ENCODE peak calls at places on chromosomes 1 and 21, in nine cellular contexts. B is IMR-90, Z is Panc1, D is endothelial cell of umbilical vein, N is upper lobe of left lung, X is WERI-Rb-1, K is lower lobe of right lung, I is heart left ventricle, P is HCT116. G is an unnamed sample.

GRCh38 chr1:161139765-161140164 is 7.3 kb upstream of the DEDD start:
- DNase-seq in B (peak), Z (no peak), D (peak), N (no peak), X (peak), K (no peak), I (no peak), P (no peak), G (peak)

GRCh38 chr1:43221256-43221778 is 48.5 kb upstream of the TMEM125 start:
- DNase-seq in B (no peak), Z (no peak), D (no peak), N (no peak), X (no peak), K (no peak), I (no peak), P (no peak), G (no peak)

GRCh38 chr1:156870734-156871133 is 10.1 kb downstream of the NTRK1 start:
- DNase-seq in B (peak), Z (peak), D (no peak), N (no peak), X (no peak), K (no peak), I (no peak), P (no peak), G (peak)

GRCh38 chr1:206704239-206704638 is 19.5 kb downstream of the MAPKAPK2 start:
- DNase-seq in B (no peak), Z (no peak), D (no peak), N (no peak), X (no peak), K (no peak), I (no peak), P (no peak), G (no peak)

GRCh38 chr1:150808134-150808533 is at the start of gene CTSK:
- DNase-seq in B (no peak), Z (no peak), D (no peak), N (no peak), X (no peak), K (no peak), I (no peak), P (no peak), G (no peak)

GRCh38 chr1:10890391-10891073 is 94.1 kb upstream of the CASZ1 start:
- DNase-seq in B (no peak), Z (no peak), D (no peak), N (no peak), X (no peak), K (no peak), I (no peak), P (no peak), G (no peak)

GRCh38 chr1:78715181-78715661 is 65.6 kb downstream of the IFI44 start:
- DNase-seq in B (peak), Z (no peak), D (no peak), N (no peak), X (no peak), K (no peak), I (no peak), P (no peak), G (peak)

GRCh38 chr1:206035027-206035426 is 11.3 kb upstream of the CTSE start:
- DNase-seq in B (no peak), Z (no peak), D (no peak), N (no peak), X (no peak), K (no peak), I (no peak), P (no peak), G (no peak)

GRCh38 chr1:12555411-12556367 is 62.3 kb downstream of the DHRS3 start:
- DNase-seq in B (no peak), Z (no peak), D (no peak), N (no peak), X (no peak), K (peak), I (no peak), P (no peak), G (no peak)

GRCh38 chr21:45255381-45256020 is 32.2 kb downstream of the POFUT2 start:
- DNase-seq in B (no peak), Z (no peak), D (no peak), N (no peak), X (no peak), K (no peak), I (no peak), P (peak), G (no peak)

GRCh38 chr1:115283249-115283648 is 54.8 kb downstream of the NGF start:
- DNase-seq in B (no peak), Z (no peak), D (no peak), N (no peak), X (no peak), K (no peak), I (peak), P (no peak), G (no peak)

GRCh38 chr1:239386453-239387303 is at the start of gene CHRM3:
- DNase-seq in B (no peak), Z (peak), D (no peak), N (peak), X (peak), K (peak), I (no peak), P (no peak), G (peak)

GRCh38 chr21:46182548-46183336 is 1.5 kb downstream of the SPATC1L start:
- DNase-seq in B (no peak), Z (no peak), D (no peak), N (no peak), X (no peak), K (no peak), I (peak), P (no peak), G (no peak)

GRCh38 chr1:40855513-40855912 is 6.7 kb downstream of the CITED4 start:
- DNase-seq in B (no peak), Z (no peak), D (no peak), N (no peak), X (peak), K (no peak), I (no peak), P (no peak), G (no peak)

GRCh38 chr1:156082111-156083091 is at the start of gene MEX3A:
- DNase-seq in B (peak), Z (no peak), D (peak), N (peak), X (peak), K (peak), I (peak), P (no peak), G (peak)

GRCh38 chr1:102182603-102183260 is 186.0 kb upstream of the OLFM3 start:
- DNase-seq in B (no peak), Z (no peak), D (no peak), N (no peak), X (no peak), K (no peak), I (no peak), P (no peak), G (no peak)

GRCh38 chr1:10424034-10424433 is 6.2 kb upstream of the CENPS start:
- DNase-seq in B (peak), Z (no peak), D (no peak), N (no peak), X (no peak), K (no peak), I (peak), P (no peak), G (peak)

GRCh38 chr1:239616686-239617085 is 230.3 kb downstream of the CHRM3 start:
- DNase-seq in B (no peak), Z (no peak), D (no peak), N (no peak), X (no peak), K (no peak), I (no peak), P (no peak), G (no peak)

GRCh38 chr1:116663821-116664220 is 3.7 kb downstream of the IGSF3 start:
- DNase-seq in B (no peak), Z (no peak), D (no peak), N (no peak), X (no peak), K (no peak), I (no peak), P (no peak), G (no peak)

GRCh38 chr1:151314137-151314875 is 12.9 kb downstream of the PI4KB start:
- DNase-seq in B (peak), Z (no peak), D (peak), N (no peak), X (no peak), K (peak), I (peak), P (no peak), G (peak)

GRCh38 chr1:117674521-117675400 is 68.9 kb downstream of the TENT5C start:
- DNase-seq in B (peak), Z (peak), D (no peak), N (no peak), X (peak), K (no peak), I (no peak), P (no peak), G (peak)

GRCh38 chr1:171984850-171985485 is 143.7 kb downstream of the DNM3 start:
- DNase-seq in B (peak), Z (no peak), D (peak), N (no peak), X (no peak), K (no peak), I (no peak), P (peak), G (peak)

GRCh38 chr1:93616996-93617669 is 64.5 kb downstream of the BCAR3 start:
- DNase-seq in B (no peak), Z (no peak), D (peak), N (peak), X (no peak), K (peak), I (peak), P (no peak), G (no peak)

GRCh38 chr1:16006552-16007485 is 2.8 kb downstream of the SRARP start:
- DNase-seq in B (peak), Z (no peak), D (no peak), N (no peak), X (no peak), K (peak), I (no peak), P (peak), G (peak)

GRCh38 chr1:31510304-31510703 is 66.0 kb upstream of the TINAGL1 start:
- DNase-seq in B (no peak), Z (no peak), D (no peak), N (no peak), X (no peak), K (no peak), I (no peak), P (no peak), G (no peak)

GRCh38 chr1:200899451-200899915 is 4.8 kb downstream of the INAVA start:
- DNase-seq in B (no peak), Z (no peak), D (no peak), N (no peak), X (peak), K (no peak), I (no peak), P (no peak), G (no peak)

GRCh38 chr1:156584813-156585212 is 5.3 kb downstream of the TTC24 start:
- DNase-seq in B (no peak), Z (no peak), D (no peak), N (no peak), X (peak), K (no peak), I (no peak), P (no peak), G (no peak)

GRCh38 chr1:227268943-227269342 is 49.3 kb downstream of the CDC42BPA start:
- DNase-seq in B (no peak), Z (peak), D (peak), N (no peak), X (no peak), K (no peak), I (no peak), P (no peak), G (peak)

GRCh38 chr1:192491804-192492554 is 83.6 kb upstream of the RGS1 start:
- DNase-seq in B (peak), Z (no peak), D (peak), N (no peak), X (no peak), K (no peak), I (no peak), P (no peak), G (no peak)

GRCh38 chr1:27605796-27606707 is 2.1 kb upstream of the AHDC1 start:
- DNase-seq in B (peak), Z (no peak), D (peak), N (peak), X (peak), K (no peak), I (peak), P (peak), G (peak)

GRCh38 chr1:151846062-151846568 is 6.5 kb upstream of the C2CD4D start:
- DNase-seq in B (peak), Z (no peak), D (peak), N (no peak), X (no peak), K (no peak), I (no peak), P (peak), G (no peak)

GRCh38 chr1:119220980-119221379 is 80.5 kb upstream of the WARS2 start:
- DNase-seq in B (peak), Z (no peak), D (no peak), N (no peak), X (no peak), K (no peak), I (no peak), P (no peak), G (peak)

GRCh38 chr1:162663086-162663485 is 30.8 kb downstream of the DDR2 start:
- DNase-seq in B (peak), Z (no peak), D (no peak), N (no peak), X (no peak), K (no peak), I (no peak), P (no peak), G (no peak)

GRCh38 chr1:246181244-246181643 is 325.8 kb downstream of the SMYD3 start:
- DNase-seq in B (peak), Z (no peak), D (no peak), N (no peak), X (no peak), K (no peak), I (no peak), P (no peak), G (no peak)

GRCh38 chr1:77188770-77189169 is 30.5 kb downstream of the PIGK start:
- DNase-seq in B (no peak), Z (no peak), D (peak), N (no peak), X (no peak), K (no peak), I (no peak), P (no peak), G (no peak)

DNA sequence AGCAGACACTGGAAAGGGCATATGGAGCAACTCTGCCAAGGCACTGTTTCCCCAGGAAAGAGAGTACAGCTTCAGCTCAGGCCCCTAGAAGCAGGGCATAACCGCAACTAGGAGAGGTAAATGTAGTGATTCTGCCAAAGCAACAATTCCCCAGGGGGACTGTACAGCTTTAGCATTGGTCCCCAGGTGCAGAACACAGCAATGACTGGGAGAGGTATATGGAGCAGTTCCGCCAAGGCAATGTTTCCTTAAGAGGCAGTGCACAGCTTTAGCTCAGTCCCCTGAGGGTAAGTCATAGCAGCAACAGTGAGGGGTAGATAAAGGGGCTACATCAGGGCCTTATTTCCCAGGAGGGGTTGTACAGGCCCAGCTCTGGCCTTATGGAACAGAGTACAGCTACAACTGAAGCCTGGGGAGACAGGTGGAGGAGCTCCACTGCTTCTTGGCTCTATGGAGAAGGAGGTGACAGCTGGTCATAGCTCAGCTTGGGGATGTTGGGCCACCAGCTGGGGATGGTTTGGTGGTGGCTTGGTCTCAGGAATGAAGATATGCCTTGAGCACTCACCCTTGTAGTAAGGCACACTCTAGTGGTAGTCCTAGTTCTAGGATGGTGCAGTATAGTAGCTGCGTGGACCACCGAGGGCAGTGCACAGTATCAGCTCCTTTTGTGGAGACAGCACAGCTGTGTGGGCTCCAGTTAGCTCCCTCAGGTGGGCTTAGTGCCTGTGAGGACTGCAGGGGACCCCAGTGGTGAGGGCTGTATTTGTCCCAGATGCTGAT is 582.7 kb downstream of the PTPRC start:
- DNase-seq in B (no peak), Z (no peak), D (no peak), N (no peak), X (no peak), K (no peak), I (no peak), P (no peak), G (no peak)
- TF ChIP-seq CTCF in B (no peak), Z (no peak), D (no peak), N (no peak), X (no peak), K (no peak), I (no peak), P (no peak), G (no peak)

DNA sequence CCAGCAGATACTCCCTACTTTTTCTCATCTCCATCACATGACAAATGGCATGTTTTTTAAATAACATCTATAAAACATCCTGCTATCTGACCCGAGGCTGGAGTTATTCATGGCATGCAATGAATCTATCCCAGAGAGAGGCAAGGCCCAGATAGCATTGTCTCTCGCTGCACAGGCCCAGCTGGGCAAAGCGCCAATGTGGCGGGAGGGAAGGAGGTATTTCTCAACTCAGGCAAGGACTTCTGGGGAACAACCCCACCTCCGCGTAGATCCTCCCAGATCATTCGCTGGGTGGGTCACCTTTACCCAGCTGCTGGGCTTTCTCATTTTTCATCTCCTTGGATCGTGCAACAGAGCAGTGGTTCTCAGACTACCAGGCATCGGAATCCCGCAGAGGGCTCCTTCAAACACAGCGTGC is 59.8 kb downstream of the ERG start:
- DNase-seq in B (peak), Z (no peak), D (peak), N (peak), X (no peak), K (peak), I (peak), P (no peak), G (peak)
- H3K27ac ChIP-seq in B (no peak), Z (no peak), D (no peak), N (no peak), X (no peak), K (no peak), I (no peak), P (no peak), G (no peak)

GRCh38 chr1:67460648-67461500 is 30.7 kb upstream of the SERBP1 start:
- DNase-seq in B (no peak), Z (no peak), D (no peak), N (no peak), X (no peak), K (no peak), I (peak), P (no peak), G (no peak)
- H3K4me3 ChIP-seq in B (no peak), Z (no peak), D (no peak), N (no peak), X (no peak), K (no peak), I (no peak), P (no peak), G (no peak)

DNA sequence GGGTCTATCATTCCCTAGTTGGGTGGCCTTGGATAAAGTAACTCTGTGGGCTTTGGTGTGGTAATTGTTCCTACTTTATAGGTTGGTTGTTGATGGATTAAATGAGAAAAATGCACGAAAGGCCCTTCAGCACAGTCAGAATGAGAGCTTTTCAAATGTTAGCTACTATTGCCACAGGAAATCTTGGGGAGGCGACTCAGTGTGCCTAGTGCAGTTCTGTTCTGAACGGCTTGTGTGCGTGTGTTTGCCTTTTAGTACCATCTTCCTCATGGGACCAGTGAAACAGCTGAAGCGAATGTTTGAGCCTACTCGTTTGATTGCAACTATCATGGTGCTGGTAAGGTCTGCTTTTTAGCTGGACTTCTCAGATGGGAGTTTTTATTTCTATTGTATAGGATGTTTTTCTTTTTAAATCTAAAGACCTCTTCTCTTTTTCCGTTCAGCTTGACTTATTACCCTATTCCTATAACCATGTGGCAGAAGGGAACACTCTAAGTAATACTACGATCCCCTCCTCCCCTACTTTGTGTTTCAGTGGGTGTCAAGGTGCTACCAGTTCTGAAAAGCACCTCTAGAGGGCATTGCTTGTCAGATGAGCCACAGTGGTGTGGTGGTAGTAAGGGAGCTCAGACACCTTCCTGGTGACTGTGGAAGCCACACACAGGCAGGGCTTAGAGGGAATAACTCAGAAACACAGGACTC is 9.2 kb downstream of the SFT2D2 start:
- DNase-seq in B (peak), Z (peak), D (peak), N (no peak), X (peak), K (no peak), I (no peak), P (peak), G (peak)
- TF ChIP-seq CTCF in B (peak), Z (peak), D (peak), N (peak), X (peak), K (peak), I (peak), P (peak), G (peak)

GRCh38 chr1:147902183-147902845 is at the start of gene GJA8:
- DNase-seq in B (no peak), Z (no peak), D (no peak), N (no peak), X (no peak), K (no peak), I (no peak), P (no peak), G (no peak)
- H3K27ac ChIP-seq in B (no peak), Z (no peak), D (no peak), N (no peak), X (peak), K (no peak), I (no peak), P (no peak), G (no peak)